ENCODE peak calls at places on chromosome 4, in four cellular contexts. R is fibroblast of pulmonary artery, Z is cerebellar cortex, K is adrenal gland. H is an unnamed sample.

GRCh38 chr4:122152699-122153328 is 683 bp downstream of the BLTP1 start:
- DNase-seq in R (peak), Z (peak), K (peak), H (peak)

GRCh38 chr4:23728971-23729370 is 160.9 kb downstream of the PPARGC1A start:
- DNase-seq in R (no peak), Z (no peak), K (no peak), H (peak)

GRCh38 chr4:112114452-112114851 is 30.8 kb upstream of the FAM241A start:
- DNase-seq in R (no peak), Z (no peak), K (no peak), H (no peak)

GRCh38 chr4:143380651-143381050 is 44.0 kb downstream of the GAB1 start:
- DNase-seq in R (no peak), Z (no peak), K (no peak), H (no peak)

GRCh38 chr4:71243434-71243833 is 95.4 kb upstream of the SLC4A4 start:
- DNase-seq in R (no peak), Z (no peak), K (no peak), H (no peak)

GRCh38 chr4:6992728-6993655 is 50.2 kb upstream of the TADA2B start:
- DNase-seq in R (no peak), Z (no peak), K (no peak), H (no peak)

GRCh38 chr4:182143086-182143821 is 99.9 kb upstream of the TENM3 start:
- DNase-seq in R (peak), Z (no peak), K (no peak), H (peak)

GRCh38 chr4:140705625-140706275 is 50.4 kb downstream of the TBC1D9 start:
- DNase-seq in R (no peak), Z (no peak), K (no peak), H (no peak)

GRCh38 chr4:4735136-4735754 is 124.2 kb upstream of the MSX1 start:
- DNase-seq in R (no peak), Z (no peak), K (no peak), H (no peak)

GRCh38 chr4:6953751-6954380 is 44.2 kb downstream of the TBC1D14 start:
- DNase-seq in R (peak), Z (peak), K (peak), H (peak)

GRCh38 chr4:110516106-110516922 is 40.4 kb downstream of the ENPEP start:
- DNase-seq in R (peak), Z (peak), K (peak), H (peak)

GRCh38 chr4:76238236-76238635 is 13.3 kb upstream of the FAM47E start:
- DNase-seq in R (no peak), Z (no peak), K (no peak), H (no peak)

GRCh38 chr4:24394041-24394440 is 190.3 kb downstream of the DHX15 start:
- DNase-seq in R (no peak), Z (no peak), K (no peak), H (no peak)

GRCh38 chr4:19850909-19851308 is 400.8 kb upstream of the SLIT2 start:
- DNase-seq in R (peak), Z (no peak), K (no peak), H (peak)

GRCh38 chr4:184344899-184345572 is 127.4 kb upstream of the ENPP6 start:
- DNase-seq in R (no peak), Z (no peak), K (peak), H (no peak)

GRCh38 chr4:123430031-123430430 is 33.4 kb downstream of the SPRY1 start:
- DNase-seq in R (no peak), Z (no peak), K (no peak), H (no peak)

GRCh38 chr4:56633486-56633885 is 47.6 kb downstream of the HOPX start:
- DNase-seq in R (no peak), Z (no peak), K (no peak), H (no peak)

GRCh38 chr4:123200417-123200945 is 196.1 kb upstream of the SPRY1 start:
- DNase-seq in R (no peak), Z (no peak), K (no peak), H (peak)

GRCh38 chr4:11182031-11182430 is 246.7 kb downstream of the HS3ST1 start:
- DNase-seq in R (no peak), Z (no peak), K (no peak), H (no peak)

GRCh38 chr4:10120943-10121567 is 4.5 kb upstream of the WDR1 start:
- DNase-seq in R (no peak), Z (no peak), K (no peak), H (no peak)

GRCh38 chr4:52028970-52029369 is 8.8 kb upstream of the LRRC66 start:
- DNase-seq in R (peak), Z (no peak), K (no peak), H (peak)

GRCh38 chr4:23631255-23631950 is 258.4 kb downstream of the PPARGC1A start:
- DNase-seq in R (no peak), Z (no peak), K (no peak), H (no peak)

GRCh38 chr4:15402146-15402545 is 25.7 kb upstream of the C1QTNF7 start:
- DNase-seq in R (peak), Z (no peak), K (no peak), H (peak)

GRCh38 chr4:13866881-13867280 is 239.4 kb upstream of the BOD1L1 start:
- DNase-seq in R (no peak), Z (no peak), K (no peak), H (peak)

GRCh38 chr4:101835121-101835904 is 44.8 kb downstream of the BANK1 start:
- DNase-seq in R (peak), Z (peak), K (peak), H (peak)

GRCh38 chr4:1683371-1683902 is 676 bp downstream of the FAM53A start:
- DNase-seq in R (peak), Z (peak), K (peak), H (peak)

GRCh38 chr4:15232725-15233597 is 194.9 kb upstream of the C1QTNF7 start:
- DNase-seq in R (peak), Z (peak), K (no peak), H (peak)

GRCh38 chr4:48141048-48141447 is 7.0 kb upstream of the TXK start:
- DNase-seq in R (peak), Z (peak), K (no peak), H (peak)

GRCh38 chr4:169404959-169405358 is 134.2 kb upstream of the SH3RF1 start:
- DNase-seq in R (peak), Z (no peak), K (no peak), H (peak)

GRCh38 chr4:153084939-153085630 is 119.2 kb upstream of the TRIM2 start:
- DNase-seq in R (peak), Z (peak), K (peak), H (peak)

GRCh38 chr4:116705466-116705865 is 379.9 kb downstream of the TRAM1L1 start:
- DNase-seq in R (no peak), Z (no peak), K (no peak), H (no peak)

GRCh38 chr4:38060829-38061431 is 100.7 kb downstream of the PTTG2 start:
- DNase-seq in R (peak), Z (no peak), K (no peak), H (peak)

GRCh38 chr4:97987019-97987648 is 156.1 kb downstream of the STPG2 start:
- DNase-seq in R (peak), Z (peak), K (no peak), H (peak)

GRCh38 chr4:122458625-122459024 is 2.1 kb upstream of the IL2 start:
- DNase-seq in R (no peak), Z (no peak), K (no peak), H (peak)